ENCODE peak calls at places on chromosome 17, in four cellular contexts. A is K562, N is IMR-90, E is HepG2. T is an unnamed sample.
A peak's percentile ranks its signal among the peaks of the same experiment; 100 is the strongest.

GRCh38 chr17:46061435-46061834 is 62.4 kb downstream of the STH start:
- DNase-seq in A (no peak), E (no peak), N (no peak), T (peak; percentile 49)

GRCh38 chr17:58331815-58332719 is 3.5 kb upstream of the TSPOAP1 start:
- DNase-seq in E (no peak), N (no peak), A (peak; percentile 85), T (no peak)

GRCh38 chr17:82283208-82283749 is 9.8 kb upstream of the CSNK1D start:
- DNase-seq in A (peak; percentile 50), E (no peak), N (peak; percentile 93), T (peak; percentile 69)

GRCh38 chr17:13888043-13888442 is 181.3 kb upstream of the COX10 start:
- DNase-seq in E (no peak), A (no peak), N (peak; percentile 35), T (no peak)

GRCh38 chr17:75488693-75489510 is 26.4 kb downstream of the CASKIN2 start:
- DNase-seq in A (no peak), E (no peak), N (no peak), T (no peak)

GRCh38 chr17:21081967-21082366 is 39.2 kb upstream of the USP22 start:
- DNase-seq in A (peak; percentile 29), N (no peak), E (no peak), T (no peak)

GRCh38 chr17:247767-248166 is 66.3 kb upstream of the DOC2B start:
- DNase-seq in A (no peak), E (no peak), N (no peak), T (no peak)

GRCh38 chr17:1487939-1488825 is 4.3 kb downstream of the MYO1C start:
- DNase-seq in N (peak; percentile 84), E (peak; percentile 70), A (peak; percentile 70), T (peak; percentile 74)

GRCh38 chr17:76027159-76027839 is at the start of gene EVPL:
- DNase-seq in E (peak; percentile 79), N (no peak), A (no peak), T (peak; percentile 88)

GRCh38 chr17:42530952-42531454 is 5.0 kb upstream of the NAGLU start:
- DNase-seq in A (no peak), N (no peak), E (peak; percentile 99), T (no peak)

GRCh38 chr17:49574283-49574892 is 1.3 kb upstream of the NXPH3 start:
- DNase-seq in A (no peak), N (no peak), E (no peak), T (no peak)

GRCh38 chr17:72677714-72678390 is 414.6 kb downstream of the SLC39A11 start:
- DNase-seq in A (no peak), N (peak; percentile 94), E (no peak), T (no peak)

GRCh38 chr17:38868095-38868967 is 1.5 kb upstream of the LASP1 start:
- DNase-seq in A (no peak), N (peak; percentile 55), E (peak; percentile 70), T (peak; percentile 59)

GRCh38 chr17:37179893-37180292 is 195.9 kb upstream of the C17orf78 start:
- DNase-seq in N (peak; percentile 87), E (no peak), A (no peak), T (no peak)

GRCh38 chr17:82823004-82823403 is 16.8 kb downstream of the ZNF750 start:
- DNase-seq in A (peak; percentile 48), N (no peak), E (peak; percentile 15), T (no peak)

GRCh38 chr17:43479948-43480347 is 3.8 kb upstream of the DHX8 start:
- DNase-seq in E (peak; percentile 90), A (no peak), N (no peak), T (no peak)

GRCh38 chr17:58369214-58370031 is 17.4 kb upstream of the SUPT4H1 start:
- DNase-seq in E (peak; percentile 97), A (no peak), N (no peak), T (no peak)

GRCh38 chr17:55341432-55341831 is 76.7 kb downstream of the HLF start:
- DNase-seq in A (no peak), N (peak; percentile 27), E (no peak), T (no peak)

GRCh38 chr17:29595943-29596774 is 3.2 kb downstream of the ANKRD13B start:
- DNase-seq in A (no peak), E (no peak), N (no peak), T (no peak)

GRCh38 chr17:37239690-37240344 is 136.0 kb upstream of the C17orf78 start:
- DNase-seq in A (no peak), E (peak; percentile 8), N (peak; percentile 72), T (peak; percentile 38)

GRCh38 chr17:81307636-81308035 is 12.5 kb upstream of the SLC38A10 start:
- DNase-seq in A (no peak), E (no peak), N (no peak), T (no peak)

GRCh38 chr17:60506312-60506711 is 19.7 kb downstream of the APPBP2 start:
- DNase-seq in E (peak; percentile 9), N (peak; percentile 95), A (no peak), T (peak; percentile 50)

GRCh38 chr17:73045722-73046121 is 46.8 kb downstream of the SLC39A11 start:
- DNase-seq in N (no peak), E (no peak), A (no peak), T (no peak)

GRCh38 chr17:17930674-17931073 is 41.5 kb downstream of the TOM1L2 start:
- DNase-seq in N (no peak), E (no peak), A (no peak), T (no peak)

GRCh38 chr17:7888184-7888920 is at the start of gene CHD3:
- DNase-seq in A (no peak), N (peak; percentile 21), E (no peak), T (no peak)

GRCh38 chr17:13626703-13627102 is 25.0 kb upstream of the HS3ST3A1 start:
- DNase-seq in N (peak; percentile 91), A (peak; percentile 7), E (no peak), T (no peak)

GRCh38 chr17:19733953-19734526 is 14.1 kb downstream of the ALDH3A1 start:
- DNase-seq in E (peak; percentile 97), A (no peak), N (no peak), T (no peak)

GRCh38 chr17:65409381-65409780 is 152.1 kb downstream of the AXIN2 start:
- DNase-seq in N (peak; percentile 6), A (no peak), E (no peak), T (no peak)
- TF ChIP-seq MAZ in N (no peak), A (no peak), E (no peak), T (no peak)

GRCh38 chr17:34383225-34383615 is 20.2 kb upstream of the CCL1 start:
- DNase-seq in E (no peak), N (no peak), A (no peak), T (no peak)
- TF ChIP-seq MAZ in E (no peak), N (no peak), A (no peak), T (no peak)

DNA sequence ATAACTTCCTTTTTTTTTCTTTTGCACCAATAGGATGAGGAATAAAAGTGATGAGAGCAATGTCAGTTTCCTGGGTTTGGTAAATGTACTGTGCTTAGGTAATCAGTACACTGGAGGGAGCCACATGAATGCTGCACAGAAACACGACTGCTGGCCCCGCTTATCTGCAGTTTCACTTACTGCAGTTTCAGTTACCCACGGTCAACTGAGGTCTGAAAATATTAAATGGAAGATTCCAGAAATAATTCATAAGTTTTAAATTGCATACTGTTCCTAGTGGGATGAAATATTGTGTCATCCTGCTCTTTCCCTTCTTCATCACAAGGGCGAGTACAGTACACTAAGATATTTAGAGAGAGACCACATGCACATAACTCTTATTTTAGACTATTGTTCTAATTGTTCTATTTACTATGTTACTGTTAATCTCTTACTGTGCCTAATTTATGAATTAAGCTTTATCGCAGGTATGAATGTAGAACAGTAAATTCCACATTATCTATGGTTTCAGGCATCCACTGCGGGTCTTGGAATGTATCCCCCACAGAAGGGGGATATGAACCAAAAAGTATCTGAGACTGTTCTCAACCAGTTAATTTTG is 6.4 kb upstream of the LGALS3BP start:
- DNase-seq in N (peak; percentile 39), A (peak; percentile 60), E (peak; percentile 43), T (no peak)
- TF ChIP-seq MAZ in N (no peak), A (no peak), E (no peak), T (no peak)

DNA sequence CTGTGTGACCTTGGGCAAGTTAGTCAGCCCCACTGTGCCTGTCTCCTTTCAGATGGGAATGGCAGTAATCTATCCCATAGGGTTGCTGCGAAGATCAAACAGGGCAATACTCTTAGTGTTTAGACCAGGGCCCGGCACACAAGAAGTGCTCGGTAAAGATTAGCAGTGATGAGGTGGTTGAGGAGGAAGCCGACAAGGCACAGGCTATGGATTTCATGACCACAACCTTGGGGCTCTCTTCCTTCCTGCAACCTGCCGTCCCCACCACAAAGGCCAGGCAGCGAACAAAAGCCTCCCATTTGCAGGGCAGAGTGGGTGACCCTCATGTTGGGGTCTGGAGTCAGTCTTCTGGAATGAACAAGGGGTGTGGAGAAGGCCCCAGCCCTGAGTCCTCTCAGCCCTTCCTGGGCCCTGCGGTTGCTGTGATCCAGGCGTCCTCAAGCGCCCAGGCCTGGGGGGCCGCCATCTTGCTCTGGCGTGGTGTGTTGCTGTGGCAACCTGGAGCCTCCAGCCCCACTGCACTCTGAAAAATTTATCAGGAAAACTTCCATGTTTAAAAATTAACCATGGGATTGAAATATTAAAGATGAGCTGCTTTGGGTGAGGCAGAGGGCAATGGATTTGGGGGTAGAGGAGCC is 9.8 kb downstream of the ADAM11 start:
- DNase-seq in E (no peak), N (no peak), A (no peak), T (no peak)
- TF ChIP-seq MAZ in E (no peak), N (no peak), A (no peak), T (no peak)

GRCh38 chr17:27538156-27538955 is 82.1 kb downstream of the KSR1 start:
- DNase-seq in A (no peak), N (peak; percentile 72), E (no peak), T (no peak)

GRCh38 chr17:27539152-27539551 is 82.9 kb downstream of the KSR1 start:
- DNase-seq in N (no peak), A (no peak), E (no peak), T (no peak)

GRCh38 chr17:27541326-27542023 is 85.2 kb downstream of the KSR1 start:
- DNase-seq in N (no peak), E (no peak), A (no peak), T (no peak)

GRCh38 chr17:27539794-27540193 is 83.5 kb downstream of the KSR1 start:
- DNase-seq in E (no peak), N (no peak), A (no peak), T (no peak)

GRCh38 chr17:27540300-27541105 is 84.3 kb downstream of the KSR1 start:
- DNase-seq in E (peak; percentile 66), A (no peak), N (peak; percentile 100), T (peak; percentile 97)
- TF ChIP-seq MAZ in E (no peak), A (no peak), N (peak; percentile 80), T (no peak)

GRCh38 chr17:74117999-74118421 is 85.5 kb upstream of the RPL38 start:
- DNase-seq in N (no peak), E (no peak), A (no peak), T (no peak)
- TF ChIP-seq MAZ in N (no peak), E (no peak), A (no peak), T (no peak)